ENCODE peak calls at places on chromosome 6, in four cellular contexts. One of them, this sample, is unnamed. For H3K4me1, the result is how much of the 10 kb centered on the place peaks cover.

GRCh38 chr6:55758156-55758942 is 117.0 kb downstream of the BMP5 start:
- DNase-seq in uterus: no peak
- DNase-seq in lower lobe of right lung: no peak
- DNase-seq in hepatocyte: peak
- DNase-seq in this sample: no peak

GRCh38 chr6:24910331-24910849 is 25.4 kb downstream of the RIPOR2 start:
- DNase-seq in lower lobe of right lung: peak
- DNase-seq in hepatocyte: no peak
- DNase-seq in uterus: peak
- DNase-seq in this sample: peak

GRCh38 chr6:105941616-105942412 is 144.3 kb upstream of the PRDM1 start:
- DNase-seq in uterus: no peak
- DNase-seq in lower lobe of right lung: no peak
- DNase-seq in hepatocyte: no peak
- DNase-seq in this sample: no peak

GRCh38 chr6:106751501-106752252 is 122.3 kb downstream of the QRSL1 start:
- DNase-seq in lower lobe of right lung: no peak
- DNase-seq in hepatocyte: no peak
- DNase-seq in uterus: no peak
- DNase-seq in this sample: no peak

GRCh38 chr6:161463061-161463460 is 189.2 kb upstream of the AGPAT4 start:
- DNase-seq in uterus: no peak
- DNase-seq in hepatocyte: no peak
- DNase-seq in lower lobe of right lung: no peak
- DNase-seq in this sample: no peak

GRCh38 chr6:22589118-22589517 is 19.8 kb downstream of the HDGFL1 start:
- DNase-seq in lower lobe of right lung: no peak
- DNase-seq in hepatocyte: no peak
- DNase-seq in uterus: no peak
- DNase-seq in this sample: no peak

GRCh38 chr6:12233693-12234551 is 56.2 kb upstream of the EDN1 start:
- DNase-seq in lower lobe of right lung: no peak
- DNase-seq in hepatocyte: peak
- DNase-seq in uterus: no peak
- DNase-seq in this sample: no peak

GRCh38 chr6:273441-274111 is 18.7 kb upstream of the DUSP22 start:
- DNase-seq in uterus: no peak
- DNase-seq in hepatocyte: no peak
- DNase-seq in lower lobe of right lung: no peak
- DNase-seq in this sample: no peak

GRCh38 chr6:1855890-1856289 is 246.2 kb downstream of the FOXC1 start:
- DNase-seq in hepatocyte: no peak
- DNase-seq in lower lobe of right lung: no peak
- DNase-seq in uterus: no peak
- DNase-seq in this sample: no peak

GRCh38 chr6:52588087-52588709 is 11.3 kb upstream of the TRAM2 start:
- DNase-seq in lower lobe of right lung: no peak
- DNase-seq in hepatocyte: no peak
- DNase-seq in uterus: no peak
- DNase-seq in this sample: no peak

GRCh38 chr6:104705095-104705707 is 154.5 kb downstream of the HACE1 start:
- DNase-seq in lower lobe of right lung: no peak
- DNase-seq in hepatocyte: no peak
- DNase-seq in uterus: no peak
- DNase-seq in this sample: no peak

GRCh38 chr6:13238640-13239216 is 89.6 kb downstream of the TBC1D7 start:
- DNase-seq in lower lobe of right lung: no peak
- DNase-seq in hepatocyte: no peak
- DNase-seq in uterus: no peak
- DNase-seq in this sample: no peak

GRCh38 chr6:149716181-149716580 is 1.7 kb downstream of the LATS1 start:
- DNase-seq in uterus: no peak
- DNase-seq in lower lobe of right lung: no peak
- DNase-seq in hepatocyte: no peak
- DNase-seq in this sample: no peak

GRCh38 chr6:49849121-49849907 is 17.0 kb downstream of the CRISP1 start:
- DNase-seq in uterus: no peak
- DNase-seq in hepatocyte: peak
- DNase-seq in lower lobe of right lung: no peak
- DNase-seq in this sample: no peak

GRCh38 chr6:119562168-119562567 is 212.6 kb upstream of the MAN1A1 start:
- DNase-seq in lower lobe of right lung: no peak
- DNase-seq in uterus: no peak
- DNase-seq in hepatocyte: no peak
- DNase-seq in this sample: no peak

GRCh38 chr6:14655201-14655988 is 537.8 kb downstream of the CD83 start:
- DNase-seq in uterus: no peak
- DNase-seq in hepatocyte: no peak
- DNase-seq in lower lobe of right lung: no peak
- DNase-seq in this sample: no peak

GRCh38 chr6:16742116-16742515 is 19.1 kb downstream of the ATXN1 start:
- DNase-seq in uterus: no peak
- DNase-seq in hepatocyte: no peak
- DNase-seq in lower lobe of right lung: no peak
- DNase-seq in this sample: no peak

GRCh38 chr6:148999501-148999900 is 252.7 kb downstream of the UST start:
- DNase-seq in hepatocyte: no peak
- DNase-seq in uterus: no peak
- DNase-seq in lower lobe of right lung: no peak
- DNase-seq in this sample: no peak

GRCh38 chr6:99353126-99353525 is 3.7 kb upstream of the FAXC start:
- DNase-seq in lower lobe of right lung: no peak
- DNase-seq in uterus: no peak
- DNase-seq in hepatocyte: peak
- DNase-seq in this sample: no peak

GRCh38 chr6:116090251-116090650 is 10.4 kb upstream of the NT5DC1 start:
- DNase-seq in hepatocyte: no peak
- DNase-seq in uterus: no peak
- DNase-seq in lower lobe of right lung: no peak
- DNase-seq in this sample: no peak

GRCh38 chr6:33878541-33878940 is 74.7 kb upstream of the MLN start:
- DNase-seq in hepatocyte: no peak
- DNase-seq in uterus: no peak
- DNase-seq in lower lobe of right lung: no peak
- DNase-seq in this sample: no peak

GRCh38 chr6:63066053-63066704 is 145.1 kb upstream of the FKBP1C start:
- DNase-seq in lower lobe of right lung: no peak
- DNase-seq in uterus: no peak
- DNase-seq in hepatocyte: peak
- DNase-seq in this sample: no peak

GRCh38 chr6:135358907-135359459 is 138.6 kb downstream of the AHI1 start:
- DNase-seq in uterus: no peak
- DNase-seq in hepatocyte: no peak
- DNase-seq in lower lobe of right lung: no peak
- DNase-seq in this sample: no peak
- H3K4me3 ChIP-seq in uterus: no peak
- H3K4me3 ChIP-seq in hepatocyte: no peak
- H3K4me3 ChIP-seq in lower lobe of right lung: no peak
- H3K4me3 ChIP-seq in this sample: no peak

DNA sequence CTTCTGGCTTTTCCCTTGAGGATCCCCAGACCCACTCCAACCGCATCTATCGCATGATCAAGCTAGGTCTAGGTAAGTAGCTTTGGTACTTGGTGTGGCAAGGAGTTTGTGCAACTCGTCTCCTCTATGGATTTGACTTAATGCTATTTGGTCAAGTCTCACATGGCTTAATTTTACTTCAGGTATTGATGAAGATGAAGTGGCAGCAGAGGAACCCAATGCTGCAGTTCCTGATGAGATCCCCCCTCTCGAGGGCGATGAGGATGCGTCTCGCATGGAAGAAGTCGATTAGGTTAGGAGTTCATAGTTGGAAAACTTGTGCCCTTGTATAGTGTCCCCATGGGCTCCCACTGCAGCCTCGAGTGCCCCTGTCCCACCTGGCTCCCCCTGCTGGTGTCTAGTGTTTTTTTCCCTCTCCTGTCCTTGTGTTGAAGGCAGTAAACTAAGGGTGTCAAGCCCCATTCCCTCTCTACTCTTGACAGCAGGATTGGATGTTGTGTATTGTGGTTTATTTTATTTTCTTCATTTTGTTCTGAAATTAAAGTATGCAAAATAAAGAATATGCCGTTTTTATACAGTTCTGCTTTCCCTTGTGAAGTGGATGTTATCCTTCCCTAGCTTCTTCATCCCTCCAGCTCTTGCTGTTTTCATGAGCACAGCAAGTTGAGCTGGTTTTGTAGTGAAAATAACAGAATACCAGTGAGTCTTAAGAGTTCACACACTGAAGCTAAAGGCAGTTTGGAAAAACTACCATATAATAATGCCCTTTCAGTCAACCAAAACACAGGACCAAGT is 3.8 kb downstream of the SLC35B2 start:
- DNase-seq in lower lobe of right lung: no peak
- DNase-seq in hepatocyte: peak
- DNase-seq in uterus: no peak
- DNase-seq in this sample: no peak
- TF ChIP-seq CTCF in lower lobe of right lung: peak
- TF ChIP-seq CTCF in hepatocyte: peak
- TF ChIP-seq CTCF in uterus: no peak
- TF ChIP-seq CTCF in this sample: peak

GRCh38 chr6:44263357-44264100 is 1.8 kb downstream of the NFKBIE start:
- DNase-seq in uterus: no peak
- DNase-seq in hepatocyte: peak
- DNase-seq in lower lobe of right lung: no peak
- DNase-seq in this sample: no peak

GRCh38 chr6:44266347-44266746 is 996 bp upstream of the NFKBIE start:
- DNase-seq in lower lobe of right lung: no peak
- DNase-seq in uterus: no peak
- DNase-seq in hepatocyte: no peak
- DNase-seq in this sample: no peak

GRCh38 chr6:44265843-44266233 is 487 bp upstream of the NFKBIE start:
- DNase-seq in hepatocyte: no peak
- DNase-seq in uterus: no peak
- DNase-seq in lower lobe of right lung: peak
- DNase-seq in this sample: no peak

GRCh38 chr6:44264154-44265002 is 973 bp downstream of the NFKBIE start:
- DNase-seq in hepatocyte: no peak
- DNase-seq in uterus: no peak
- DNase-seq in lower lobe of right lung: peak
- DNase-seq in this sample: peak

DNA sequence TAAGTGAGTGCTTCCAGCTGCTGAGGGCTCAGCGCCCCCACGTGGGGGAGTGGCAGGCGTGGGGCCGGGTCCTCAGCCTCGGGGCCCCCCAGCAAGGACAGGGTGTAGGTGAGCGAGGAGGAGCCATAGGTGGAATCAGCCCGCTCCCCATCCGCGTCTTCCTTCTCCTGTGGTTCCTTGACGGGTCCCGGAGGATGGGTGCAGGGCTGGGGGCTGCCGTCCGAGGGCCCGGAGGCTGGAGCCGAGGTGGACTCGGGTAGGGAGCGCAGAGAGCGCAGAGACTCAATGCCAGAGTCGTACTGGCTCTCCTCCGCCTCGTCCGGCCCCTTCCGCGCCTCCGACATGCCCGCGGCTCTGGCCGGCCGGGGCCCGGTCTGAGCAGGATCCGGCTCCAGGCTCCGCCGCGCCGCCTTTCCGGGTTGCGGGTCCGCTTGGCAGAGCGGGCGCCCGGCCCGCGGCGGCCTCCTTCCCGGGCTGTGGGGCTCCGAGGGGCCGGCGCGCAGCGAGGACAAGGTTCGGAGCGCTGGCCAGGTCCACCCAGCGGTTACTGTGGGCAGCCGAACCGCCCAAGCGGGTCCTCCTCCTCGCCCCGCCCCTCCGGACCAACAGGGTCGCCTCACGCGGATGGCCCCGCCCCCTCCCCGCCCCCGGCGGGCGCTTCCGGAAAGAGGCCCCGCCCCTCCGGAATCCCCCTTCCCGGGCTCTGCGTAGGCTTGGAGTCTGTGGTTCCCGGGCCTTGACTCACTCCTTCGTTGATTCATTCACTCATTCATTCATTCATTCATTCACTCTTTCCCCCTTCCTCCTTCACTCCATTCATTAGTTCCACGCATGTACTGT is at the start of gene NFKBIE:
- DNase-seq in lower lobe of right lung: peak
- DNase-seq in uterus: peak
- DNase-seq in hepatocyte: peak
- DNase-seq in this sample: peak
- H3K4me1 ChIP-seq in lower lobe of right lung: under half
- H3K4me1 ChIP-seq in uterus: under half
- H3K4me1 ChIP-seq in hepatocyte: under half
- H3K4me1 ChIP-seq in this sample: under half

GRCh38 chr6:41636803-41637178 is 1.5 kb upstream of the MDFI start:
- DNase-seq in uterus: no peak
- DNase-seq in hepatocyte: peak
- DNase-seq in lower lobe of right lung: peak
- DNase-seq in this sample: peak
- H3K4me3 ChIP-seq in uterus: peak
- H3K4me3 ChIP-seq in hepatocyte: peak
- H3K4me3 ChIP-seq in lower lobe of right lung: peak
- H3K4me3 ChIP-seq in this sample: peak